ENCODE peak calls at places on chromosomes 16 and 17, in four cellular contexts. L, W, H and P are unnamed samples.

GRCh38 chr16:20504418-20504817 is 53.1 kb downstream of the ACSM2A start:
- DNase-seq in L (no peak), W (no peak), H (no peak), P (no peak)

GRCh38 chr16:30893082-30893743 is 664 bp downstream of the BCL7C start:
- DNase-seq in L (no peak), W (no peak), H (no peak), P (peak)

GRCh38 chr17:29125651-29126050 is 54.5 kb downstream of the MYO18A start:
- DNase-seq in L (no peak), W (no peak), H (no peak), P (no peak)

GRCh38 chr17:74603032-74603635 is 11.1 kb upstream of the CD300LD start:
- DNase-seq in L (no peak), W (no peak), H (no peak), P (no peak)

GRCh38 chr16:88810868-88811599 is 694 bp downstream of the APRT start:
- DNase-seq in L (peak), W (peak), H (peak), P (peak)

GRCh38 chr17:37662358-37662757 is 19.1 kb upstream of the DDX52 start:
- DNase-seq in L (no peak), W (no peak), H (no peak), P (no peak)

GRCh38 chr17:21373034-21373433 is 3.1 kb upstream of the KCNJ12 start:
- DNase-seq in L (no peak), W (no peak), H (no peak), P (no peak)

GRCh38 chr17:45889579-45889978 is 4.8 kb upstream of the MAPT start:
- DNase-seq in L (no peak), W (no peak), H (no peak), P (no peak)

GRCh38 chr16:56960681-56961281 is 969 bp upstream of the CETP start:
- DNase-seq in L (no peak), W (no peak), H (no peak), P (no peak)

GRCh38 chr16:51289336-51289735 is 138.3 kb upstream of the SALL1 start:
- DNase-seq in L (no peak), W (no peak), H (no peak), P (no peak)

GRCh38 chr16:715448-716249 is 731 bp downstream of the METRN start:
- DNase-seq in L (no peak), W (no peak), H (no peak), P (no peak)

GRCh38 chr17:73135774-73136173 is 29.0 kb upstream of the SSTR2 start:
- DNase-seq in L (no peak), W (no peak), H (no peak), P (no peak)

GRCh38 chr17:17568772-17569195 is 22.7 kb downstream of the PEMT start:
- DNase-seq in L (peak), W (peak), H (no peak), P (peak)

GRCh38 chr16:83779881-83780280 is 27.9 kb upstream of the HSBP1 start:
- DNase-seq in L (no peak), W (no peak), H (no peak), P (no peak)

GRCh38 chr17:77555110-77555509 is 403.4 kb upstream of the TNRC6C start:
- DNase-seq in L (no peak), W (no peak), H (no peak), P (no peak)

GRCh38 chr17:20935740-20936139 is 107.1 kb downstream of the USP22 start:
- DNase-seq in L (no peak), W (peak), H (no peak), P (no peak)

GRCh38 chr16:55179858-55180585 is 144.0 kb upstream of the IRX6 start:
- DNase-seq in L (no peak), W (no peak), H (no peak), P (no peak)

GRCh38 chr17:78343099-78343432 is 16.8 kb downstream of the SOCS3 start:
- DNase-seq in L (no peak), W (peak), H (peak), P (no peak)

GRCh38 chr16:79066621-79067020 is 533.9 kb downstream of the MAF start:
- DNase-seq in L (no peak), W (no peak), H (no peak), P (no peak)

GRCh38 chr16:49890876-49891275 is 35.0 kb upstream of the ZNF423 start:
- DNase-seq in L (no peak), W (no peak), H (no peak), P (peak)

GRCh38 chr16:77214411-77215138 is 15.4 kb downstream of the SYCE1L start:
- DNase-seq in L (no peak), W (no peak), H (no peak), P (no peak)

GRCh38 chr16:77213542-77214108 is 14.4 kb downstream of the SYCE1L start:
- DNase-seq in L (no peak), W (peak), H (no peak), P (no peak)

GRCh38 chr16:77208382-77208781 is 9.2 kb downstream of the SYCE1L start:
- DNase-seq in L (no peak), W (no peak), H (no peak), P (no peak)

GRCh38 chr16:77212736-77213541 is 13.7 kb downstream of the SYCE1L start:
- DNase-seq in L (peak), W (no peak), H (peak), P (peak)

GRCh38 chr16:77211880-77212735 is 12.9 kb downstream of the SYCE1L start:
- DNase-seq in L (peak), W (no peak), H (no peak), P (peak)
- TF ChIP-seq CTCF in L (no peak), W (no peak), H (no peak), P (no peak)

GRCh38 chr17:5378566-5379207 is 40.8 kb downstream of the NUP88 start:
- DNase-seq in L (no peak), W (no peak), H (no peak), P (no peak)
- TF ChIP-seq CTCF in L (no peak), W (no peak), H (no peak), P (no peak)

GRCh38 chr16:84933774-84934571 is 77.4 kb downstream of the ZDHHC7 start:
- DNase-seq in L (no peak), W (no peak), H (peak), P (no peak)

GRCh38 chr16:84930298-84931106 is 80.8 kb downstream of the ZDHHC7 start:
- DNase-seq in L (no peak), W (no peak), H (peak), P (peak)

GRCh38 chr16:84931506-84931905 is 79.8 kb downstream of the ZDHHC7 start:
- DNase-seq in L (no peak), W (no peak), H (no peak), P (no peak)

GRCh38 chr16:84931107-84931494 is 80.2 kb downstream of the ZDHHC7 start:
- DNase-seq in L (no peak), W (no peak), H (no peak), P (no peak)

DNA sequence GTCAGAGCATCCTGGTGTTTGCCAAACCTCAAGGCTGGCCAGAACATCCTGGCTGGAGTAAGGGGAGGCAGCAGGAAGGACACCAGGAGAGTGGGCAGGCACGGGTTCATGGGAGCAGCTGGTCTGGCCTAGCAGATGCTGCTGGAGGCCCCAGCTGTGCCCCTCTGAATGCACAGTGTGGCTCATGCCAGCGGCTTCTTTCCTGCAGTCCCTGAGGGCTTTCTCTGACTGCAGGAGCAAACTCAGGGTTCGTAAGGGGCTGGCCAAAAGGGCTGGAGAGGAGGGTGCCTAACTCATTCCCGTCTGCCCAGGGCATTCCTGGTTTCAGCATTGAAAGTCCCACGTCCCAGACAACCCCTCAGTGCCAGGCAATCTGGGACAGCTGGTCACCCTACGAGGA is 78.6 kb downstream of the ZDHHC7 start:
- DNase-seq in L (no peak), W (no peak), H (no peak), P (no peak)
- TF ChIP-seq CTCF in L (no peak), W (no peak), H (no peak), P (no peak)

DNA sequence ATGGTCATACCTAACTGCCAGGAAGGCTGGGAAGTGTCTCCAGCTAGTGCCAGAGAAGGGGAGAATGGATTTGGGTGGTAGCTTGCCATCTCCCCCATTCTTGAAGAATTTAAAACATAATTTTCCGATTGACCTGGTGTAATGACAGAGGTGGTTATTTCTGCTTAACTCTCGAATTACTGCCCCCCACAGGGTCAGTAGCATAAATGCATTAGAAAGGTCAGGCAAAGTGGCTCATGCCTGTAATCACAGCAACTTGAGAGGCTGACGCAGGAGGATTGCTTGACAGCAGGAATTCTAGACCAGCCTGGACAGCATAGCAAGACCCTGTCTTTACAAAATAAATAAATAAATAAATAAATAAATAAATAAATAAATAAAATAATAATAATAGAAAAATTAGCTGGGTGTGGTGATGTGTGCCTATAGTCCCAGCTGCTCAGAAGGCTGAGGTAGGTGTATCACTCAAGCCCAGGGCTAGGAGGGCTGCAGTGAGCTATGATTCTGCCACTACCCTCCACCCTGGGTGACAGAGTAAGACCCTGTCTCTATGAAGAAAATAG is 27.5 kb downstream of the TMC7 start:
- DNase-seq in L (no peak), W (no peak), H (no peak), P (no peak)
- TF ChIP-seq CTCF in L (no peak), W (no peak), H (no peak), P (no peak)

GRCh38 chr17:49362723-49363117 is 670 bp upstream of the ZNF652 start:
- DNase-seq in L (no peak), W (peak), H (no peak), P (no peak)

GRCh38 chr17:49365667-49366066 is 3.6 kb upstream of the ZNF652 start:
- DNase-seq in L (no peak), W (no peak), H (no peak), P (peak)

GRCh38 chr17:49361902-49362722 is at the start of gene ZNF652:
- DNase-seq in L (peak), W (peak), H (peak), P (peak)

GRCh38 chr17:49363251-49363650 is 1.2 kb upstream of the ZNF652 start:
- DNase-seq in L (no peak), W (no peak), H (no peak), P (no peak)

DNA sequence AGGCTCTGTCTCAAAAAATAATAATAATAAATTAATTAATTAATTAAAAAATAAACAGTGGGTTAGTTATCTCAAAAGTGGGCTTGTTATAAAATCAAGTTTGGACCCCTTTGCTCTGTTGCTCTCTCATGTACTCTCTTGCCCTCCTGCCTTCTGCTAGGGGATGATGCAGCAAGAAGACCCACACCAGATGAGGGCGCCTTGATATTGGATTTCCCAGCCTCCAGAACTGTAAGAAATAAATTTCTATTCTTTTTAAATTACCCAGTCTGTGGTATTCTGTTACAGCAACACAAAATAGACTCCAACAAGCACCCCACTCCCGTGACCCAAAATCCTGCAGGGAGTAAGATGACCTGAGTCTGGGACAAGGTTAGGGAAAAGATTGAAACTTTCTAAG is 2.1 kb upstream of the ZNF652 start:
- DNase-seq in L (no peak), W (no peak), H (no peak), P (no peak)
- TF ChIP-seq CTCF in L (no peak), W (no peak), H (no peak), P (no peak)

DNA sequence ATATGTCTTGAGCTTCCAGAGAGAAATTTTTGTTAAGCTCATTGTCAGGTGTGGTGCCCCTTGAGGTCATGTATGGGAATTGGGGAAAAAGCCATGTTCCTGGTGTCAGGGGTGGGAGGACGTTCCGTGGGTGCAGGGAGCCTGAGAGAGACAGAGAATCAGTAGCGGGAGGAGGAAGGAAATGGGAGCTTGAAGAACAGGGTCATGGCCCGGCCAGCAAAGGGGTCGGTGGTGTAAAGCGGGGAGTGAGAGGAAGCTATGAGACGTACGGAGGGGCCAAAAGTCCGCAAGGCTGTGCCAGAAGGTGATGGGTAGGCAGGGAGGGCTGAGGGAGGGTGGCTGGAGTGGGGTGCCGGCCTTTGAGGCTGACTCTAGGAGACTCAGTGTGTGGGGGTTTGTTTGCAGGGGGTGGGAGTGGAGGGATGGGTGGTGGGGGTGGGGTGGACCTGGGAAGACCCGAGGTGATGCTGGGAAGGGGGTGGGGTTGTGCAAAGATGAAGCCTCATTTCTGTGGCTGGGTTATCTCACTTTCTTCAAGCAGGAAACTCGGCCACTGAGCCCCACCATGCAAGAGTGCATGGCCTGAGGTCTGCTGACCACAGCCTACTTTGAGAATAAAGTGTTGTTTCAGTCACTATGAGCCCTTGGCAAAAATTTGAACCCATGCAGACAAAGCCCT is 63.6 kb downstream of the PLCG2 start:
- DNase-seq in L (no peak), W (no peak), H (no peak), P (no peak)
- TF ChIP-seq CTCF in L (no peak), W (no peak), H (no peak), P (no peak)

DNA sequence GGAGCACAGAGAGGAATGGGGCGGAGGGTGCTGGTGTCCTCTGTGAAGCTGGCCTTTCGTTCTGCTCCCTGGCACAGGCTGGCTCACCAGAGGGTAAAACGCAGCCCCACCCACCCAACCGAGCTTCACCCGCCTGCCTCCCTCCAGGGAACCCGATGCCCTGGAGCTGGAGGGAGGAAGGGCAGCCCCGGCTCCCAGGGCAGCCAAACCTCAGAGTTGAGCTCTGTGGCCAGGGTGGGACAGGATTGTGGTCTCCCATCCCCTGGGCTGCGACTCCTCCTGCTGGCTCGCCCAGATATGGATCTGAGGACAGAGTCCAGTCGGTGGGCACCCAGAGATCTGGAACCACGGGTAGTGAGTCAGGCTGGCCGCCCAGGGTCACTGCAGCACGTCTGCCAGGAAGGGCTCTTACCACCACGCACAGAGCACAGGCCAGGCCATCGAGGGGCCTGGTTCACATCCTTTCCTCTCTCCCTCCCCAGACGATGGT is 42.6 kb upstream of the CHMP6 start:
- DNase-seq in L (no peak), W (no peak), H (peak), P (no peak)
- TF ChIP-seq CTCF in L (no peak), W (no peak), H (no peak), P (no peak)

GRCh38 chr16:3879887-3880564 is 487 bp downstream of the CREBBP start:
- DNase-seq in L (peak), W (no peak), H (peak), P (peak)
- TF ChIP-seq CTCF in L (peak), W (peak), H (peak), P (no peak)